ENCODE peak calls at places on chromosomes 2 and 18, in ten cellular contexts. I is lower lobe of right lung; G is GM23248; U is NB4; H is left colon; M is activated CD4-positive, alpha-beta memory T cell treated with anti-CD3 and anti-CD28 coated beads for 36 hours; W is NCI-H446; X is GM12891; E is frontal cortex; Z is NCI-H1436. R is an unnamed sample.

GRCh38 chr2:101380376-101380775 is 6.9 kb downstream of the CREG2 start:
- DNase-seq in I (no peak), G (peak), U (peak), H (no peak), M (no peak), W (no peak), X (no peak), E (no peak), Z (no peak), R (no peak)

GRCh38 chr2:176121377-176122111 is 975 bp upstream of the HOXD9 start:
- DNase-seq in I (no peak), G (no peak), U (no peak), H (no peak), M (no peak), W (no peak), X (no peak), E (no peak), Z (no peak), R (no peak)

GRCh38 chr2:72780483-72780882 is 45.4 kb downstream of the EXOC6B start:
- DNase-seq in I (no peak), G (peak), U (peak), H (no peak), M (no peak), W (no peak), X (no peak), E (no peak), Z (no peak), R (no peak)

GRCh38 chr2:196131949-196132925 is 39.1 kb downstream of the STK17B start:
- DNase-seq in I (no peak), G (peak), U (peak), H (no peak), M (peak), W (no peak), X (no peak), E (no peak), Z (peak), R (no peak)

GRCh38 chr18:59867337-59868104 is 32.3 kb upstream of the PMAIP1 start:
- DNase-seq in I (no peak), G (no peak), U (no peak), H (no peak), M (no peak), W (no peak), X (no peak), E (no peak), Z (no peak), R (no peak)

GRCh38 chr18:9612989-9613388 is 1.4 kb downstream of the PPP4R1 start:
- DNase-seq in I (no peak), G (no peak), U (no peak), H (no peak), M (no peak), W (no peak), X (no peak), E (no peak), Z (no peak), R (no peak)

GRCh38 chr18:32167980-32168379 is 21.9 kb upstream of the MEP1B start:
- DNase-seq in I (no peak), G (peak), U (no peak), H (no peak), M (no peak), W (no peak), X (no peak), E (no peak), Z (no peak), R (no peak)

GRCh38 chr2:205965707-205966106 is 120.3 kb downstream of the INO80D start:
- DNase-seq in I (no peak), G (no peak), U (no peak), H (no peak), M (no peak), W (no peak), X (no peak), E (no peak), Z (no peak), R (no peak)

GRCh38 chr18:11004951-11005350 is 144.4 kb downstream of the PIEZO2 start:
- DNase-seq in I (no peak), G (no peak), U (no peak), H (no peak), M (no peak), W (no peak), X (no peak), E (no peak), Z (no peak), R (no peak)

GRCh38 chr18:40121001-40121400 is 1834.0 kb upstream of the PIK3C3 start:
- DNase-seq in I (no peak), G (no peak), U (no peak), H (no peak), M (no peak), W (no peak), X (no peak), E (no peak), Z (no peak), R (no peak)

GRCh38 chr2:7031424-7032245 is 114.4 kb downstream of the RNF144A start:
- DNase-seq in I (peak), G (no peak), U (peak), H (peak), M (peak), W (peak), X (no peak), E (no peak), Z (peak), R (peak)

GRCh38 chr2:52416340-52416739 is 1351.3 kb upstream of the CHAC2 start:
- DNase-seq in I (no peak), G (no peak), U (peak), H (no peak), M (no peak), W (no peak), X (no peak), E (no peak), Z (no peak), R (no peak)

GRCh38 chr2:175097297-175097696 is 70.7 kb downstream of the ATF2 start:
- DNase-seq in I (no peak), G (peak), U (no peak), H (no peak), M (no peak), W (no peak), X (no peak), E (no peak), Z (no peak), R (no peak)

GRCh38 chr2:64019975-64020281 is 700 bp upstream of the VPS54 start:
- DNase-seq in I (no peak), G (no peak), U (no peak), H (no peak), M (no peak), W (no peak), X (no peak), E (no peak), Z (no peak), R (no peak)

GRCh38 chr2:158407031-158407430 is 49.5 kb downstream of the CCDC148 start:
- DNase-seq in I (no peak), G (peak), U (no peak), H (no peak), M (no peak), W (peak), X (no peak), E (no peak), Z (no peak), R (no peak)

GRCh38 chr2:215403441-215404356 is 32.2 kb downstream of the FN1 start:
- DNase-seq in I (no peak), G (no peak), U (no peak), H (no peak), M (no peak), W (no peak), X (no peak), E (no peak), Z (no peak), R (no peak)

GRCh38 chr2:129661942-129662341 is 317.5 kb upstream of the RAB6C start:
- DNase-seq in I (no peak), G (no peak), U (no peak), H (no peak), M (no peak), W (no peak), X (no peak), E (peak), Z (no peak), R (no peak)

GRCh38 chr2:3251974-3252373 is 125.6 kb downstream of the EIPR1 start:
- DNase-seq in I (no peak), G (no peak), U (no peak), H (no peak), M (no peak), W (no peak), X (no peak), E (no peak), Z (no peak), R (no peak)

GRCh38 chr2:47017541-47017940 is 101.9 kb upstream of the MCFD2 start:
- DNase-seq in I (no peak), G (no peak), U (no peak), H (no peak), M (no peak), W (no peak), X (no peak), E (no peak), Z (no peak), R (no peak)

GRCh38 chr2:73939419-73939818 is 12.7 kb downstream of the DGUOK start:
- DNase-seq in I (peak), G (peak), U (peak), H (no peak), M (peak), W (no peak), X (no peak), E (no peak), Z (no peak), R (no peak)

GRCh38 chr2:240905176-240905781 is 857 bp upstream of the CROCC2 start:
- DNase-seq in I (peak), G (no peak), U (no peak), H (no peak), M (no peak), W (no peak), X (no peak), E (no peak), Z (peak), R (no peak)

GRCh38 chr2:16102287-16102975 is 162.1 kb downstream of the MYCN start:
- DNase-seq in I (no peak), G (no peak), U (no peak), H (no peak), M (no peak), W (no peak), X (no peak), E (no peak), Z (no peak), R (no peak)

GRCh38 chr2:101844055-101844635 is 146.6 kb downstream of the MAP4K4 start:
- DNase-seq in I (no peak), G (peak), U (no peak), H (no peak), M (no peak), W (no peak), X (no peak), E (no peak), Z (no peak), R (no peak)

GRCh38 chr2:28408764-28409599 is 16.3 kb downstream of the FOSL2 start:
- DNase-seq in I (peak), G (peak), U (peak), H (peak), M (peak), W (no peak), X (no peak), E (no peak), Z (no peak), R (peak)

GRCh38 chr18:26792661-26793060 is 72.8 kb downstream of the AQP4 start:
- DNase-seq in I (no peak), G (peak), U (no peak), H (no peak), M (no peak), W (no peak), X (no peak), E (no peak), Z (no peak), R (no peak)